ENCODE peak calls at places on chromosomes 6 and 20, in ten cellular contexts. Y is GM18507, K is ELF-1, B is heart left ventricle, M is NCI-H1092 treated with DMSO at 0.1 percent for 48 hours, A is SHP77, S is cardiac fibroblast, P is kidney, G is foreskin fibroblast, X is GM03348. W is an unnamed sample.

GRCh38 chr6:121791396-121792315 is 356.2 kb downstream of the GJA1 start:
- DNase-seq in Y (no peak), K (no peak), B (no peak), M (no peak), A (no peak), S (peak; percentile 83), P (no peak), G (no peak), X (peak; percentile 41), W (no peak)

GRCh38 chr20:20003088-20003954 is 13.8 kb upstream of the NAA20 start:
- DNase-seq in Y (no peak), K (no peak), B (peak; percentile 68), M (no peak), A (no peak), S (peak; percentile 79), P (no peak), G (no peak), X (peak; percentile 19), W (no peak)

GRCh38 chr6:29626948-29627761 is 5.8 kb downstream of the GABBR1 start:
- DNase-seq in Y (no peak), K (no peak), B (no peak), M (no peak), A (no peak), S (no peak), P (no peak), G (no peak), X (peak; percentile 20), W (no peak)

GRCh38 chr6:53710788-53711187 is 45.2 kb upstream of the KLHL31 start:
- DNase-seq in Y (no peak), K (no peak), B (no peak), M (no peak), A (no peak), S (peak; percentile 13), P (no peak), G (no peak), X (no peak), W (no peak)

GRCh38 chr6:27897580-27898206 is 14.5 kb downstream of the OR2B2 start:
- DNase-seq in Y (no peak), K (peak; percentile 84), B (no peak), M (no peak), A (no peak), S (no peak), P (no peak), G (no peak), X (no peak), W (no peak)

GRCh38 chr6:5992551-5993225 is 14.0 kb downstream of the NRN1 start:
- DNase-seq in Y (no peak), K (peak; percentile 53), B (no peak), M (no peak), A (no peak), S (no peak), P (no peak), G (no peak), X (no peak), W (no peak)

GRCh38 chr20:34045294-34045693 is 51.6 kb downstream of the RALY start:
- DNase-seq in Y (no peak), K (no peak), B (peak; percentile 67), M (no peak), A (peak; percentile 28), S (peak; percentile 81), P (no peak), G (no peak), X (peak; percentile 19), W (no peak)

GRCh38 chr6:10801224-10801848 is 37.0 kb downstream of the MAK start:
- DNase-seq in Y (peak; percentile 52), K (peak; percentile 72), B (peak; percentile 23), M (peak; percentile 20), A (peak; percentile 61), S (peak; percentile 63), P (no peak), G (peak; percentile 43), X (peak; percentile 84), W (peak; percentile 18)

GRCh38 chr6:46793138-46793537 is at the start of gene MEP1A:
- DNase-seq in Y (no peak), K (no peak), B (no peak), M (no peak), A (no peak), S (no peak), P (no peak), G (no peak), X (no peak), W (no peak)